ENCODE peak calls at places on chromosomes 7 and 10, in four cellular contexts. O, G, N and P are unnamed samples.

GRCh38 chr10:130560079-130560478 is 423.9 kb downstream of the GLRX3 start:
- DNase-seq in G (no peak), O (no peak), N (no peak), P (no peak)

GRCh38 chr7:100469227-100470044 is 5.4 kb upstream of the SPACDR start:
- DNase-seq in N (peak; percentile 97), G (peak; percentile 74), O (peak; percentile 93), P (peak; percentile 84)

GRCh38 chr10:26621889-26622681 is 75.4 kb upstream of the PDSS1 start:
- DNase-seq in N (peak; percentile 6), O (peak; percentile 19), G (peak; percentile 3), P (peak; percentile 26)

GRCh38 chr10:24891823-24892222 is 60.6 kb downstream of the PRTFDC1 start:
- DNase-seq in N (no peak), G (peak; percentile 87), O (no peak), P (peak; percentile 43)

GRCh38 chr7:102821994-102822747 is 73.4 kb downstream of the FAM185A start:
- DNase-seq in O (no peak), G (no peak), N (no peak), P (no peak)

GRCh38 chr10:72126184-72126871 is 38.0 kb upstream of the SPOCK2 start:
- DNase-seq in N (no peak), O (no peak), G (peak; percentile 69), P (peak; percentile 25)

GRCh38 chr7:79909124-79909641 is 225.4 kb upstream of the GNAI1 start:
- DNase-seq in N (no peak), O (no peak), G (no peak), P (peak; percentile 44)

GRCh38 chr10:124003481-124004371 is 89.7 kb downstream of the CHST15 start:
- DNase-seq in N (no peak), O (no peak), G (no peak), P (no peak)

GRCh38 chr7:150983893-150984368 is 5.8 kb upstream of the KCNH2 start:
- DNase-seq in O (peak; percentile 54), G (peak; percentile 49), N (no peak), P (no peak)